ENCODE peak calls at places on chromosomes 4 and X, in four cellular contexts. U, F, N and C are unnamed samples.

GRCh38 chr4:40255722-40256281 is 59.0 kb downstream of the RHOH start:
- DNase-seq in N (no peak), F (no peak), U (no peak), C (no peak)

GRCh38 chrX:107629533-107629909 is 1.2 kb downstream of the PRPS1 start:
- DNase-seq in F (no peak), N (peak; percentile 25), U (no peak), C (no peak)

GRCh38 chr4:111847256-111848108 is 297.8 kb upstream of the FAM241A start:
- DNase-seq in F (no peak), U (no peak), N (no peak), C (no peak)

GRCh38 chr4:3217771-3218170 is 31.2 kb upstream of the MSANTD1 start:
- DNase-seq in F (no peak), N (no peak), U (no peak), C (no peak)

GRCh38 chrX:46326161-46326560 is 219.1 kb downstream of the ZNF674 start:
- DNase-seq in F (no peak), N (no peak), U (no peak), C (no peak)

GRCh38 chrX:53073115-53073581 is 9.0 kb upstream of the TSPYL2 start:
- DNase-seq in N (no peak), U (no peak), F (no peak), C (no peak)

GRCh38 chr4:7844247-7844991 is 95.2 kb downstream of the AFAP1 start:
- DNase-seq in N (peak; percentile 73), F (no peak), U (peak; percentile 45), C (peak; percentile 58)

GRCh38 chr4:20358110-20358509 is 106.4 kb downstream of the SLIT2 start:
- DNase-seq in N (no peak), U (no peak), F (no peak), C (no peak)

GRCh38 chr4:26081795-26082498 is 167.9 kb downstream of the SMIM20 start:
- DNase-seq in F (no peak), U (no peak), N (no peak), C (no peak)

GRCh38 chrX:134237363-134237702 is 351 bp downstream of the CCDC160 start:
- DNase-seq in F (no peak), U (no peak), N (no peak), C (no peak)

GRCh38 chr4:19309365-19309764 is 942.3 kb upstream of the SLIT2 start:
- DNase-seq in U (no peak), N (no peak), F (no peak), C (no peak)

DNA sequence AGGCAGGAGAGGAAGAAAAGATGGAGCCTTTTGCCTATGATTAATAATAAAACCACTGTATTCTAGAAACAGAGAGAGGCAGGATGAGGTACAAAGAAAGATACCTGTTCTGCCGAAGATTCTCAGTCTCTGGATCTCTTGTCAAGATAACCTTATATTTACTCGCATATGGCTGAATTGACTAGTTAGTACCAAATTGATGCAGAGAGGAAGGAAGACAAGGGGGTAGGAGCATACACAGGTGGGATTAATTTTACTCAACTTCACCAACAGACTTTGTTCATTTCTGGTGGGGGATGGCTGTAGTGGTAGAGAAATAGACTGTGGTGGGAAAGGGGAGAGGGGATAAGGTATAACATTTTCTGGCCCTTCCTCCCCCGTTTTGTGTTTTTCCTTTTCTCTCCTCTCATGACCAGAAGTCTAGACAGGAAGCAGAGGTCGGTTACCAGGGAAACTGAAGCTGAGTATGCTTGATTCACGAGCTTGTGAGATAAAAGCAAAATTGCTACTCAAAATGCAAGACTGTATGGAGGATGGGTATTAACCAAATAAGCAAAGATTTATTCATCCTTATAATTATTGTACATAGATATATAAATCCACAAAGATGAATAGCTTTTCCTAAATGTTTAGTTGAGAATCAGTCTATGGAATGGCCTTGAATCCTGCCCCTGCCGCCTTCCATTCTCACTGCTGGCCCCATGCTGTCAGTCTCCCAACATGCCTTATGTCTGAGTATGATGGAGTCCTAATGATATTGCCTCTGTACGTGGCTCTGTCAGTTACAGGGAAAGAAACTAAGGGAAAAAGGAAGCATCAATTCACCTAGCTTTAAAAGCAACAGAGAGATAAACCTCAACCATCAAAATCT is 17.8 kb upstream of the PAGE2B start:
- DNase-seq in F (no peak), N (no peak), U (no peak), C (no peak)
- TF ChIP-seq TAF1 in F (no peak), N (no peak), U (no peak), C (no peak)

GRCh38 chrX:9938516-9938915 is 28.6 kb upstream of the CLDN34 start:
- DNase-seq in U (no peak), N (no peak), F (no peak), C (no peak)

GRCh38 chrX:9942086-9942485 is 25.1 kb upstream of the CLDN34 start:
- DNase-seq in U (no peak), F (peak; percentile 69), N (no peak), C (no peak)

GRCh38 chrX:9947395-9947794 is 19.8 kb upstream of the CLDN34 start:
- DNase-seq in N (no peak), U (no peak), F (no peak), C (no peak)

GRCh38 chrX:9940397-9940796 is 26.8 kb upstream of the CLDN34 start:
- DNase-seq in N (no peak), U (no peak), F (no peak), C (no peak)

GRCh38 chrX:9943420-9943819 is 23.7 kb upstream of the CLDN34 start:
- DNase-seq in F (peak; percentile 46), N (no peak), U (no peak), C (no peak)
- TF ChIP-seq TAF1 in F (no peak), N (no peak), U (no peak), C (no peak)

DNA sequence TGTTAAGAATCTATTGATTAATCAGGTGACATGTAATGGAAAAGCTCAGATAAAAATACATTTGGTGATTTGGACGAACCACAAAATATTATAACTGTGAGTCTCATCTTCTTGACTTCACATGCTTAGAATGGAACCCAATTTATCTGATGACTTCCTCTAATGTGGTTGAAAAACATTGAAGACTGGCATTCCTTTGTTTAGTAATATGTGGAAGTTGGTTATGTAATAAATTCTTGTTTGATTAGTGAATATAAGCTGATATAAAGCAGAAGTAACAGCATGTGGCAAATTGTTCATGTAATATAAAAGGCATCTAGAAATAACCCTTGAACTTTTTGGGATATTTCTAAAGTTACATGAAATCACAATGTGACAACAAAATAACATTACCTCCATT is 9.7 kb downstream of the GIMD1 start:
- DNase-seq in F (no peak), N (no peak), U (no peak), C (no peak)
- TF ChIP-seq TAF1 in F (no peak), N (no peak), U (no peak), C (no peak)

GRCh38 chr4:14410469-14410868 is 591.8 kb upstream of the CPEB2 start:
- DNase-seq in F (no peak), U (no peak), N (no peak), C (no peak)
- TF ChIP-seq TAF1 in F (no peak), U (no peak), N (no peak), C (no peak)

DNA sequence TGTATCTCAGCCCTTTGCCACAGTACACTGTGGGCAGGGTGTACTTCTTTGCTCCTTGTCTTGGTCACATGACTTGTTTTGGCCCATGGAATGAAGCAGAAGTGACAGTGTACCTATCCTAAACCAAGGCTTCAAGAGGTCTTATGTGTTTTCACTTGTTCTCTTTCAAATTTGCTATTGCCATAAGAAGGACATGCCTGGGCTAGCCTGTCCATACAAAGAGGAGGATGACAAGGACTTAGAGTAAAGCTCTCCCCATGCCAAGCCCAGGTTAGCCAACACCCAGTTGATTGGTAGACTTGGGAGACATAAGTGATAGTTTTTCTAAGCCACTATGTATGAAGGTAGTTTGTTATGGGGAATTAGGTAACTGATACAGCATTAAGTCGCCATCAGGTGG is 141.1 kb upstream of the MID1 start:
- DNase-seq in U (no peak), N (no peak), F (no peak), C (no peak)
- TF ChIP-seq TAF1 in U (no peak), N (no peak), F (no peak), C (no peak)

DNA sequence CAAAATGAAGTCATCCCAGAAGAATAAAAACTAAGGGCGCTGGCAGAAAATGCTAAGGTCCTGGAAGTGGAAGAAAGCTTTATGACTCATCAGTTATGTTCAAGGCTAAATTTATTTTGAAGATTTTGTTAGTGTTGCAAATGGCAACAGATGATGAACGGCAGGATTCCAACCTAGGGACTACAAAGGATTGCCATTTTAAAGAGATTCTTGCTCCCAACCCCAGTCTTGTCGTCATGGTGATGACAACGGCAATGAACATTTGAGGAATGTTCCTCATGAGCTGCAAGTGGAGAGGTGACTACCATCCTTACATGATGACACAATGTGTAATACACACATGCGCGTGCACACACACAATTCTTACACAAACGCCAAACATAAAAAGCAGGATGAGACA is 54.4 kb upstream of the FTHL17 start:
- DNase-seq in F (no peak), U (no peak), N (no peak), C (no peak)
- TF ChIP-seq TAF1 in F (no peak), U (no peak), N (no peak), C (no peak)